ENCODE peak calls at places on chromosomes 4 and X, in nine cellular contexts. One of them, this sample, is unnamed.

GRCh38 chr4:53105313-53105712 is 243.2 kb downstream of the RASL11B start:
- DNase-seq in CD8-positive, alpha-beta memory T cell: no peak
- DNase-seq in left ventricle myocardium superior: no peak
- DNase-seq in NCI-H1417: no peak
- DNase-seq in memory B cell: no peak
- DNase-seq in RWPE1: no peak
- DNase-seq in effector CD4-positive, alpha-beta T cell: no peak
- DNase-seq in stimulated activated CD4-positive, alpha-beta T cell treated with anti-CD3 and anti-CD28 coated beads, Interleukin-4, amount 100 ng/mL, for 48 hours: no peak
- DNase-seq in HepG2: peak; percentile 70
- DNase-seq in this sample: peak; percentile 46

GRCh38 chr4:3729188-3729884 is 36.8 kb upstream of the ADRA2C start:
- DNase-seq in left ventricle myocardium superior: no peak
- DNase-seq in HepG2: no peak
- DNase-seq in NCI-H1417: no peak
- DNase-seq in CD8-positive, alpha-beta memory T cell: no peak
- DNase-seq in memory B cell: no peak
- DNase-seq in effector CD4-positive, alpha-beta T cell: no peak
- DNase-seq in stimulated activated CD4-positive, alpha-beta T cell treated with anti-CD3 and anti-CD28 coated beads, Interleukin-4, amount 100 ng/mL, for 48 hours: no peak
- DNase-seq in RWPE1: no peak
- DNase-seq in this sample: no peak

GRCh38 chr4:16001484-16001858 is 38.5 kb upstream of the FGFBP2 start:
- DNase-seq in NCI-H1417: peak; percentile 67
- DNase-seq in left ventricle myocardium superior: peak; percentile 37
- DNase-seq in stimulated activated CD4-positive, alpha-beta T cell treated with anti-CD3 and anti-CD28 coated beads, Interleukin-4, amount 100 ng/mL, for 48 hours: peak; percentile 25
- DNase-seq in HepG2: peak; percentile 43
- DNase-seq in RWPE1: peak; percentile 59
- DNase-seq in CD8-positive, alpha-beta memory T cell: peak; percentile 60
- DNase-seq in effector CD4-positive, alpha-beta T cell: peak; percentile 5
- DNase-seq in memory B cell: peak; percentile 37
- DNase-seq in this sample: peak; percentile 90

GRCh38 chr4:122702939-122703338 is 29.6 kb upstream of the BBS12 start:
- DNase-seq in NCI-H1417: no peak
- DNase-seq in HepG2: no peak
- DNase-seq in CD8-positive, alpha-beta memory T cell: no peak
- DNase-seq in stimulated activated CD4-positive, alpha-beta T cell treated with anti-CD3 and anti-CD28 coated beads, Interleukin-4, amount 100 ng/mL, for 48 hours: no peak
- DNase-seq in effector CD4-positive, alpha-beta T cell: no peak
- DNase-seq in left ventricle myocardium superior: no peak
- DNase-seq in memory B cell: no peak
- DNase-seq in RWPE1: no peak
- DNase-seq in this sample: no peak

GRCh38 chrX:100410083-100410590 is at the start of gene PCDH19:
- DNase-seq in NCI-H1417: peak; percentile 68
- DNase-seq in CD8-positive, alpha-beta memory T cell: no peak
- DNase-seq in stimulated activated CD4-positive, alpha-beta T cell treated with anti-CD3 and anti-CD28 coated beads, Interleukin-4, amount 100 ng/mL, for 48 hours: no peak
- DNase-seq in RWPE1: peak; percentile 57
- DNase-seq in memory B cell: no peak
- DNase-seq in left ventricle myocardium superior: peak; percentile 72
- DNase-seq in HepG2: no peak
- DNase-seq in effector CD4-positive, alpha-beta T cell: no peak
- DNase-seq in this sample: peak; percentile 92

GRCh38 chr4:124414641-124415040 is 297.9 kb downstream of the ANKRD50 start:
- DNase-seq in stimulated activated CD4-positive, alpha-beta T cell treated with anti-CD3 and anti-CD28 coated beads, Interleukin-4, amount 100 ng/mL, for 48 hours: no peak
- DNase-seq in RWPE1: no peak
- DNase-seq in HepG2: no peak
- DNase-seq in effector CD4-positive, alpha-beta T cell: no peak
- DNase-seq in left ventricle myocardium superior: no peak
- DNase-seq in memory B cell: no peak
- DNase-seq in NCI-H1417: no peak
- DNase-seq in CD8-positive, alpha-beta memory T cell: no peak
- DNase-seq in this sample: no peak

GRCh38 chrX:121504148-121504547 is 456.7 kb downstream of the GLUD2 start:
- DNase-seq in left ventricle myocardium superior: no peak
- DNase-seq in effector CD4-positive, alpha-beta T cell: no peak
- DNase-seq in memory B cell: no peak
- DNase-seq in stimulated activated CD4-positive, alpha-beta T cell treated with anti-CD3 and anti-CD28 coated beads, Interleukin-4, amount 100 ng/mL, for 48 hours: no peak
- DNase-seq in CD8-positive, alpha-beta memory T cell: no peak
- DNase-seq in RWPE1: no peak
- DNase-seq in NCI-H1417: no peak
- DNase-seq in HepG2: no peak
- DNase-seq in this sample: no peak

GRCh38 chrX:97294016-97294415 is 410.3 kb downstream of the RPA4 start:
- DNase-seq in left ventricle myocardium superior: no peak
- DNase-seq in RWPE1: no peak
- DNase-seq in NCI-H1417: no peak
- DNase-seq in effector CD4-positive, alpha-beta T cell: no peak
- DNase-seq in stimulated activated CD4-positive, alpha-beta T cell treated with anti-CD3 and anti-CD28 coated beads, Interleukin-4, amount 100 ng/mL, for 48 hours: no peak
- DNase-seq in HepG2: no peak
- DNase-seq in CD8-positive, alpha-beta memory T cell: no peak
- DNase-seq in memory B cell: no peak
- DNase-seq in this sample: no peak

GRCh38 chr4:86218721-86219481 is 141.0 kb downstream of the MAPK10 start:
- DNase-seq in NCI-H1417: no peak
- DNase-seq in CD8-positive, alpha-beta memory T cell: no peak
- DNase-seq in memory B cell: no peak
- DNase-seq in HepG2: no peak
- DNase-seq in effector CD4-positive, alpha-beta T cell: no peak
- DNase-seq in stimulated activated CD4-positive, alpha-beta T cell treated with anti-CD3 and anti-CD28 coated beads, Interleukin-4, amount 100 ng/mL, for 48 hours: no peak
- DNase-seq in left ventricle myocardium superior: no peak
- DNase-seq in RWPE1: peak; percentile 6
- DNase-seq in this sample: no peak

GRCh38 chrX:71164071-71164470 is 19.4 kb downstream of the NLGN3 start:
- DNase-seq in left ventricle myocardium superior: no peak
- DNase-seq in effector CD4-positive, alpha-beta T cell: no peak
- DNase-seq in CD8-positive, alpha-beta memory T cell: no peak
- DNase-seq in stimulated activated CD4-positive, alpha-beta T cell treated with anti-CD3 and anti-CD28 coated beads, Interleukin-4, amount 100 ng/mL, for 48 hours: no peak
- DNase-seq in NCI-H1417: no peak
- DNase-seq in HepG2: no peak
- DNase-seq in RWPE1: no peak
- DNase-seq in memory B cell: no peak
- DNase-seq in this sample: no peak

GRCh38 chr4:107258359-107258758 is 222.2 kb upstream of the DKK2 start:
- DNase-seq in RWPE1: peak; percentile 20
- DNase-seq in left ventricle myocardium superior: no peak
- DNase-seq in memory B cell: no peak
- DNase-seq in CD8-positive, alpha-beta memory T cell: no peak
- DNase-seq in NCI-H1417: no peak
- DNase-seq in HepG2: no peak
- DNase-seq in stimulated activated CD4-positive, alpha-beta T cell treated with anti-CD3 and anti-CD28 coated beads, Interleukin-4, amount 100 ng/mL, for 48 hours: no peak
- DNase-seq in effector CD4-positive, alpha-beta T cell: no peak
- DNase-seq in this sample: no peak

GRCh38 chrX:39896951-39897740 is 200.6 kb downstream of the BCOR start:
- DNase-seq in NCI-H1417: no peak
- DNase-seq in effector CD4-positive, alpha-beta T cell: no peak
- DNase-seq in memory B cell: no peak
- DNase-seq in stimulated activated CD4-positive, alpha-beta T cell treated with anti-CD3 and anti-CD28 coated beads, Interleukin-4, amount 100 ng/mL, for 48 hours: no peak
- DNase-seq in HepG2: peak; percentile 24
- DNase-seq in RWPE1: peak; percentile 71
- DNase-seq in CD8-positive, alpha-beta memory T cell: no peak
- DNase-seq in left ventricle myocardium superior: peak; percentile 59
- DNase-seq in this sample: peak; percentile 92

GRCh38 chr4:20172070-20172760 is 79.5 kb upstream of the SLIT2 start:
- DNase-seq in memory B cell: no peak
- DNase-seq in stimulated activated CD4-positive, alpha-beta T cell treated with anti-CD3 and anti-CD28 coated beads, Interleukin-4, amount 100 ng/mL, for 48 hours: no peak
- DNase-seq in HepG2: no peak
- DNase-seq in left ventricle myocardium superior: no peak
- DNase-seq in RWPE1: no peak
- DNase-seq in NCI-H1417: no peak
- DNase-seq in CD8-positive, alpha-beta memory T cell: no peak
- DNase-seq in effector CD4-positive, alpha-beta T cell: no peak
- DNase-seq in this sample: no peak

GRCh38 chr4:6926681-6927478 is 17.3 kb downstream of the TBC1D14 start:
- DNase-seq in effector CD4-positive, alpha-beta T cell: peak; percentile 59
- DNase-seq in stimulated activated CD4-positive, alpha-beta T cell treated with anti-CD3 and anti-CD28 coated beads, Interleukin-4, amount 100 ng/mL, for 48 hours: no peak
- DNase-seq in CD8-positive, alpha-beta memory T cell: peak; percentile 65
- DNase-seq in NCI-H1417: no peak
- DNase-seq in RWPE1: no peak
- DNase-seq in memory B cell: no peak
- DNase-seq in HepG2: peak; percentile 96
- DNase-seq in left ventricle myocardium superior: peak; percentile 61
- DNase-seq in this sample: peak; percentile 67

GRCh38 chrX:73850124-73851013 is 287.4 kb downstream of the CHIC1 start:
- DNase-seq in HepG2: peak; percentile 1
- DNase-seq in stimulated activated CD4-positive, alpha-beta T cell treated with anti-CD3 and anti-CD28 coated beads, Interleukin-4, amount 100 ng/mL, for 48 hours: no peak
- DNase-seq in RWPE1: peak; percentile 5
- DNase-seq in memory B cell: no peak
- DNase-seq in left ventricle myocardium superior: no peak
- DNase-seq in NCI-H1417: no peak
- DNase-seq in CD8-positive, alpha-beta memory T cell: no peak
- DNase-seq in effector CD4-positive, alpha-beta T cell: no peak
- DNase-seq in this sample: peak; percentile 61

GRCh38 chr4:87896020-87896621 is 63.4 kb downstream of the MEPE start:
- DNase-seq in NCI-H1417: no peak
- DNase-seq in effector CD4-positive, alpha-beta T cell: no peak
- DNase-seq in memory B cell: no peak
- DNase-seq in RWPE1: peak; percentile 94
- DNase-seq in HepG2: peak; percentile 52
- DNase-seq in stimulated activated CD4-positive, alpha-beta T cell treated with anti-CD3 and anti-CD28 coated beads, Interleukin-4, amount 100 ng/mL, for 48 hours: peak; percentile 2
- DNase-seq in CD8-positive, alpha-beta memory T cell: no peak
- DNase-seq in left ventricle myocardium superior: no peak
- DNase-seq in this sample: peak; percentile 83

GRCh38 chrX:52216541-52216940 is 31.9 kb downstream of the MAGED4 start:
- DNase-seq in CD8-positive, alpha-beta memory T cell: no peak
- DNase-seq in effector CD4-positive, alpha-beta T cell: no peak
- DNase-seq in NCI-H1417: no peak
- DNase-seq in RWPE1: no peak
- DNase-seq in left ventricle myocardium superior: no peak
- DNase-seq in HepG2: no peak
- DNase-seq in memory B cell: no peak
- DNase-seq in stimulated activated CD4-positive, alpha-beta T cell treated with anti-CD3 and anti-CD28 coated beads, Interleukin-4, amount 100 ng/mL, for 48 hours: no peak
- DNase-seq in this sample: no peak

GRCh38 chr4:110196871-110197420 is 1.5 kb downstream of the ELOVL6 start:
- DNase-seq in effector CD4-positive, alpha-beta T cell: peak; percentile 40
- DNase-seq in left ventricle myocardium superior: no peak
- DNase-seq in NCI-H1417: peak; percentile 9
- DNase-seq in CD8-positive, alpha-beta memory T cell: peak; percentile 74
- DNase-seq in RWPE1: peak; percentile 45
- DNase-seq in stimulated activated CD4-positive, alpha-beta T cell treated with anti-CD3 and anti-CD28 coated beads, Interleukin-4, amount 100 ng/mL, for 48 hours: peak; percentile 53
- DNase-seq in memory B cell: peak; percentile 42
- DNase-seq in HepG2: no peak
- DNase-seq in this sample: no peak

GRCh38 chr4:26204911-26205368 is 115.9 kb upstream of the RBPJ start:
- DNase-seq in HepG2: no peak
- DNase-seq in NCI-H1417: peak; percentile 72
- DNase-seq in memory B cell: no peak
- DNase-seq in RWPE1: no peak
- DNase-seq in stimulated activated CD4-positive, alpha-beta T cell treated with anti-CD3 and anti-CD28 coated beads, Interleukin-4, amount 100 ng/mL, for 48 hours: no peak
- DNase-seq in CD8-positive, alpha-beta memory T cell: no peak
- DNase-seq in left ventricle myocardium superior: peak; percentile 70
- DNase-seq in effector CD4-positive, alpha-beta T cell: no peak
- DNase-seq in this sample: peak; percentile 68

GRCh38 chr4:159048166-159048886 is 54.6 kb upstream of the RAPGEF2 start:
- DNase-seq in stimulated activated CD4-positive, alpha-beta T cell treated with anti-CD3 and anti-CD28 coated beads, Interleukin-4, amount 100 ng/mL, for 48 hours: no peak
- DNase-seq in memory B cell: no peak
- DNase-seq in HepG2: peak; percentile 84
- DNase-seq in CD8-positive, alpha-beta memory T cell: no peak
- DNase-seq in NCI-H1417: no peak
- DNase-seq in left ventricle myocardium superior: peak; percentile 81
- DNase-seq in RWPE1: peak; percentile 61
- DNase-seq in effector CD4-positive, alpha-beta T cell: no peak
- DNase-seq in this sample: peak; percentile 71

GRCh38 chr4:40698733-40699132 is 51.0 kb upstream of the NSUN7 start:
- DNase-seq in NCI-H1417: no peak
- DNase-seq in effector CD4-positive, alpha-beta T cell: no peak
- DNase-seq in left ventricle myocardium superior: no peak
- DNase-seq in CD8-positive, alpha-beta memory T cell: no peak
- DNase-seq in memory B cell: no peak
- DNase-seq in stimulated activated CD4-positive, alpha-beta T cell treated with anti-CD3 and anti-CD28 coated beads, Interleukin-4, amount 100 ng/mL, for 48 hours: no peak
- DNase-seq in RWPE1: no peak
- DNase-seq in HepG2: no peak
- DNase-seq in this sample: no peak

GRCh38 chr4:184237612-184238011 is 19.9 kb upstream of the ENPP6 start:
- DNase-seq in CD8-positive, alpha-beta memory T cell: peak; percentile 60
- DNase-seq in HepG2: no peak
- DNase-seq in effector CD4-positive, alpha-beta T cell: no peak
- DNase-seq in NCI-H1417: no peak
- DNase-seq in memory B cell: no peak
- DNase-seq in stimulated activated CD4-positive, alpha-beta T cell treated with anti-CD3 and anti-CD28 coated beads, Interleukin-4, amount 100 ng/mL, for 48 hours: no peak
- DNase-seq in RWPE1: no peak
- DNase-seq in left ventricle myocardium superior: no peak
- DNase-seq in this sample: no peak

GRCh38 chr4:77911842-77912450 is 49.3 kb downstream of the MRPL1 start:
- DNase-seq in NCI-H1417: no peak
- DNase-seq in left ventricle myocardium superior: no peak
- DNase-seq in RWPE1: no peak
- DNase-seq in CD8-positive, alpha-beta memory T cell: no peak
- DNase-seq in stimulated activated CD4-positive, alpha-beta T cell treated with anti-CD3 and anti-CD28 coated beads, Interleukin-4, amount 100 ng/mL, for 48 hours: no peak
- DNase-seq in HepG2: no peak
- DNase-seq in effector CD4-positive, alpha-beta T cell: no peak
- DNase-seq in memory B cell: no peak
- DNase-seq in this sample: no peak

GRCh38 chrX:43467608-43468234 is 188.4 kb upstream of the MAOA start:
- DNase-seq in effector CD4-positive, alpha-beta T cell: no peak
- DNase-seq in CD8-positive, alpha-beta memory T cell: no peak
- DNase-seq in memory B cell: no peak
- DNase-seq in RWPE1: no peak
- DNase-seq in left ventricle myocardium superior: no peak
- DNase-seq in NCI-H1417: no peak
- DNase-seq in stimulated activated CD4-positive, alpha-beta T cell treated with anti-CD3 and anti-CD28 coated beads, Interleukin-4, amount 100 ng/mL, for 48 hours: no peak
- DNase-seq in HepG2: peak; percentile 4
- DNase-seq in this sample: peak; percentile 55

GRCh38 chr4:66574145-66574978 is 904.1 kb upstream of the EPHA5 start:
- DNase-seq in effector CD4-positive, alpha-beta T cell: no peak
- DNase-seq in NCI-H1417: no peak
- DNase-seq in CD8-positive, alpha-beta memory T cell: no peak
- DNase-seq in HepG2: no peak
- DNase-seq in left ventricle myocardium superior: no peak
- DNase-seq in memory B cell: no peak
- DNase-seq in stimulated activated CD4-positive, alpha-beta T cell treated with anti-CD3 and anti-CD28 coated beads, Interleukin-4, amount 100 ng/mL, for 48 hours: no peak
- DNase-seq in RWPE1: no peak
- DNase-seq in this sample: peak; percentile 58

GRCh38 chr4:55393461-55394320 is 2.1 kb upstream of the TMEM165 start:
- DNase-seq in HepG2: no peak
- DNase-seq in CD8-positive, alpha-beta memory T cell: no peak
- DNase-seq in stimulated activated CD4-positive, alpha-beta T cell treated with anti-CD3 and anti-CD28 coated beads, Interleukin-4, amount 100 ng/mL, for 48 hours: no peak
- DNase-seq in NCI-H1417: no peak
- DNase-seq in left ventricle myocardium superior: no peak
- DNase-seq in effector CD4-positive, alpha-beta T cell: no peak
- DNase-seq in RWPE1: no peak
- DNase-seq in memory B cell: no peak
- DNase-seq in this sample: no peak

GRCh38 chrX:49257846-49258748 is 6.4 kb downstream of the FOXP3 start:
- DNase-seq in memory B cell: no peak
- DNase-seq in CD8-positive, alpha-beta memory T cell: no peak
- DNase-seq in left ventricle myocardium superior: no peak
- DNase-seq in effector CD4-positive, alpha-beta T cell: no peak
- DNase-seq in stimulated activated CD4-positive, alpha-beta T cell treated with anti-CD3 and anti-CD28 coated beads, Interleukin-4, amount 100 ng/mL, for 48 hours: no peak
- DNase-seq in HepG2: no peak
- DNase-seq in RWPE1: no peak
- DNase-seq in NCI-H1417: no peak
- DNase-seq in this sample: no peak

GRCh38 chrX:20479896-20480295 is 213.2 kb upstream of the RPS6KA3 start:
- DNase-seq in CD8-positive, alpha-beta memory T cell: no peak
- DNase-seq in effector CD4-positive, alpha-beta T cell: no peak
- DNase-seq in HepG2: peak; percentile 70
- DNase-seq in RWPE1: no peak
- DNase-seq in left ventricle myocardium superior: no peak
- DNase-seq in NCI-H1417: no peak
- DNase-seq in stimulated activated CD4-positive, alpha-beta T cell treated with anti-CD3 and anti-CD28 coated beads, Interleukin-4, amount 100 ng/mL, for 48 hours: no peak
- DNase-seq in memory B cell: no peak
- DNase-seq in this sample: no peak

GRCh38 chrX:46715521-46715920 is 43.4 kb downstream of the SLC9A7 start:
- DNase-seq in CD8-positive, alpha-beta memory T cell: no peak
- DNase-seq in NCI-H1417: no peak
- DNase-seq in memory B cell: no peak
- DNase-seq in stimulated activated CD4-positive, alpha-beta T cell treated with anti-CD3 and anti-CD28 coated beads, Interleukin-4, amount 100 ng/mL, for 48 hours: no peak
- DNase-seq in left ventricle myocardium superior: no peak
- DNase-seq in effector CD4-positive, alpha-beta T cell: no peak
- DNase-seq in RWPE1: no peak
- DNase-seq in HepG2: no peak
- DNase-seq in this sample: no peak

GRCh38 chr4:151850751-151851150 is 89.9 kb upstream of the GATB start:
- DNase-seq in NCI-H1417: no peak
- DNase-seq in left ventricle myocardium superior: no peak
- DNase-seq in stimulated activated CD4-positive, alpha-beta T cell treated with anti-CD3 and anti-CD28 coated beads, Interleukin-4, amount 100 ng/mL, for 48 hours: no peak
- DNase-seq in memory B cell: no peak
- DNase-seq in CD8-positive, alpha-beta memory T cell: no peak
- DNase-seq in RWPE1: no peak
- DNase-seq in effector CD4-positive, alpha-beta T cell: no peak
- DNase-seq in HepG2: no peak
- DNase-seq in this sample: no peak

GRCh38 chrX:130094712-130095111 is 15.6 kb downstream of the ELF4 start:
- DNase-seq in left ventricle myocardium superior: no peak
- DNase-seq in stimulated activated CD4-positive, alpha-beta T cell treated with anti-CD3 and anti-CD28 coated beads, Interleukin-4, amount 100 ng/mL, for 48 hours: no peak
- DNase-seq in memory B cell: no peak
- DNase-seq in NCI-H1417: no peak
- DNase-seq in effector CD4-positive, alpha-beta T cell: no peak
- DNase-seq in RWPE1: no peak
- DNase-seq in HepG2: no peak
- DNase-seq in CD8-positive, alpha-beta memory T cell: no peak
- DNase-seq in this sample: no peak